ENCODE peak calls at places on chromosomes 2 and 18, in four cellular contexts. One of them, this sample, is unnamed.

GRCh38 chr2:65602851-65603250 is 170.5 kb upstream of the SPRED2 start:
- DNase-seq in GM10248: no peak
- DNase-seq in H9: no peak
- DNase-seq in astrocyte: no peak
- DNase-seq in this sample: no peak

GRCh38 chr2:218734190-218734975 is 23.7 kb downstream of the TTLL4 start:
- DNase-seq in astrocyte: no peak
- DNase-seq in H9: no peak
- DNase-seq in GM10248: no peak
- DNase-seq in this sample: no peak

GRCh38 chr18:67347499-67347898 is 169.0 kb downstream of the DSEL start:
- DNase-seq in astrocyte: no peak
- DNase-seq in GM10248: no peak
- DNase-seq in H9: no peak
- DNase-seq in this sample: no peak

GRCh38 chr2:20595439-20596192 is 55.3 kb downstream of the HS1BP3 start:
- DNase-seq in H9: no peak
- DNase-seq in GM10248: peak
- DNase-seq in astrocyte: peak
- DNase-seq in this sample: peak

GRCh38 chr2:127516031-127516430 is 10.3 kb downstream of the IWS1 start:
- DNase-seq in GM10248: no peak
- DNase-seq in H9: no peak
- DNase-seq in astrocyte: peak
- DNase-seq in this sample: no peak

GRCh38 chr2:149355712-149356422 is 25.5 kb downstream of the LYPD6 start:
- DNase-seq in astrocyte: no peak
- DNase-seq in GM10248: no peak
- DNase-seq in H9: no peak
- DNase-seq in this sample: no peak

GRCh38 chr2:38498039-38498438 is 104.7 kb downstream of the HNRNPLL start:
- DNase-seq in H9: no peak
- DNase-seq in GM10248: peak
- DNase-seq in astrocyte: no peak
- DNase-seq in this sample: peak

GRCh38 chr2:214695789-214696188 is 113.7 kb downstream of the BARD1 start:
- DNase-seq in H9: no peak
- DNase-seq in astrocyte: no peak
- DNase-seq in GM10248: no peak
- DNase-seq in this sample: no peak

GRCh38 chr2:147294825-147295392 is 549.9 kb upstream of the ACVR2A start:
- DNase-seq in astrocyte: peak
- DNase-seq in GM10248: no peak
- DNase-seq in H9: no peak
- DNase-seq in this sample: no peak

GRCh38 chr2:109258905-109259540 is 130.0 kb downstream of the SH3RF3 start:
- DNase-seq in H9: peak
- DNase-seq in GM10248: no peak
- DNase-seq in astrocyte: no peak
- DNase-seq in this sample: no peak

GRCh38 chr2:118062048-118062447 is 26.2 kb upstream of the INSIG2 start:
- DNase-seq in GM10248: no peak
- DNase-seq in H9: no peak
- DNase-seq in astrocyte: no peak
- DNase-seq in this sample: no peak

DNA sequence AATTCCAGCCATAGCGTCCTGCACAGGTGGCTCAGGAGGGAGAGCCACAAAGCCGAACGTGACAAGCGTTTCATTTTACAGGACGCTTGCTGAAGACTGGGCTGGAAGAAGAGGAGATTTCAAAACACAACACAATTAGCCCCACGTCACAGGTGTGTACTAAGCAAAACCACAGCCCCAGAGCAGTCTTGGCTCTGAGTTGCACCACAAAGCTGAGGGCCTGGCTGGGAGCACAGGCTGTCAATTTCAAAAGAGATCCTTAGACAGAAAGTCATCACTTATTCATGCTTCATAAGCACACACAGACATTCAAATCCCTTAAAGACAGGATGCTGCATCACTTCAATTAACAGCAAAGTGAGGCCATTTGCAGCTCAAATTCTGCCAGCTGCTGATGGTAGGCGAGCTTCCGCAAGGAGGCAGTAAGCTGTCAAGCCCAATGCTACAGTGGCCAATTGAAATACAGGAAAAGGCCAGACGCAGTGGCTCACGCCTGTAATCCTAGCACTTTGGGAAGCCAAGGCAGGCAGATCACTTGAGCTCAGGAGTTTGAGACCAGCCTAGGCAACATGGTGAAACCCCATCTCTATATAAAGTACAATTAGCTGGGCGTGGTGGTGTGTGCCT is 79.6 kb downstream of the SKA1 start:
- DNase-seq in H9: peak
- DNase-seq in astrocyte: no peak
- DNase-seq in GM10248: no peak
- DNase-seq in this sample: no peak
- TF ChIP-seq CTCF in H9: peak
- TF ChIP-seq CTCF in astrocyte: no peak
- TF ChIP-seq CTCF in GM10248: no peak
- TF ChIP-seq CTCF in this sample: no peak

GRCh38 chr2:222860740-222861410 is at the start of gene ACSL3:
- DNase-seq in GM10248: peak
- DNase-seq in H9: peak
- DNase-seq in astrocyte: peak
- DNase-seq in this sample: peak
- TF ChIP-seq CTCF in GM10248: no peak
- TF ChIP-seq CTCF in H9: peak
- TF ChIP-seq CTCF in astrocyte: no peak
- TF ChIP-seq CTCF in this sample: no peak

GRCh38 chr18:7593194-7593819 is 26.2 kb downstream of the PTPRM start:
- DNase-seq in H9: no peak
- DNase-seq in GM10248: no peak
- DNase-seq in astrocyte: no peak
- DNase-seq in this sample: no peak

GRCh38 chr18:7596133-7596532 is 29.0 kb downstream of the PTPRM start:
- DNase-seq in GM10248: no peak
- DNase-seq in H9: no peak
- DNase-seq in astrocyte: no peak
- DNase-seq in this sample: no peak

GRCh38 chr18:7590800-7591560 is 23.9 kb downstream of the PTPRM start:
- DNase-seq in H9: no peak
- DNase-seq in GM10248: no peak
- DNase-seq in astrocyte: no peak
- DNase-seq in this sample: no peak

GRCh38 chr18:7598167-7599062 is 31.3 kb downstream of the PTPRM start:
- DNase-seq in GM10248: no peak
- DNase-seq in H9: no peak
- DNase-seq in astrocyte: peak
- DNase-seq in this sample: no peak

GRCh38 chr18:7592305-7593071 is 25.4 kb downstream of the PTPRM start:
- DNase-seq in GM10248: no peak
- DNase-seq in H9: peak
- DNase-seq in astrocyte: no peak
- DNase-seq in this sample: no peak
- TF ChIP-seq CTCF in GM10248: no peak
- TF ChIP-seq CTCF in H9: peak
- TF ChIP-seq CTCF in astrocyte: peak
- TF ChIP-seq CTCF in this sample: no peak

DNA sequence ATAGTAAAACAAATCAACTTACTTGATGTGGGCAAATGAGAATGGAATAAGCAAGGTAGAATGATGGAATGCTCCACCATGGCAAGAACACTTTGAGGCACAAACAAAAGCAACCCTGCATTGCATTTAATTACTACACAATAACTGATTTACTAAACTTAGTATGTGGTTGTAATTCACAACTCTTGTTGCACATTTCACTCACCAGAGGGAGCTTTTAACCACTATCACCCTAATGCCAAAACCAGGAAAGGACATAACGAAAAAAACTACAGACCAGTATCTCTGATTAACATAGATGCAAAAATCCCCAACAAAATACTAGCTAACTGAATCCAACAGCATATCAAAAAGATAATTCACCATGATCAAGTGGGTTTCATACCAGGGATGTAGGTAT is 659.8 kb downstream of the CPS1 start:
- DNase-seq in H9: no peak
- DNase-seq in astrocyte: no peak
- DNase-seq in GM10248: no peak
- DNase-seq in this sample: no peak
- TF ChIP-seq CTCF in H9: peak
- TF ChIP-seq CTCF in astrocyte: peak
- TF ChIP-seq CTCF in GM10248: no peak
- TF ChIP-seq CTCF in this sample: no peak

DNA sequence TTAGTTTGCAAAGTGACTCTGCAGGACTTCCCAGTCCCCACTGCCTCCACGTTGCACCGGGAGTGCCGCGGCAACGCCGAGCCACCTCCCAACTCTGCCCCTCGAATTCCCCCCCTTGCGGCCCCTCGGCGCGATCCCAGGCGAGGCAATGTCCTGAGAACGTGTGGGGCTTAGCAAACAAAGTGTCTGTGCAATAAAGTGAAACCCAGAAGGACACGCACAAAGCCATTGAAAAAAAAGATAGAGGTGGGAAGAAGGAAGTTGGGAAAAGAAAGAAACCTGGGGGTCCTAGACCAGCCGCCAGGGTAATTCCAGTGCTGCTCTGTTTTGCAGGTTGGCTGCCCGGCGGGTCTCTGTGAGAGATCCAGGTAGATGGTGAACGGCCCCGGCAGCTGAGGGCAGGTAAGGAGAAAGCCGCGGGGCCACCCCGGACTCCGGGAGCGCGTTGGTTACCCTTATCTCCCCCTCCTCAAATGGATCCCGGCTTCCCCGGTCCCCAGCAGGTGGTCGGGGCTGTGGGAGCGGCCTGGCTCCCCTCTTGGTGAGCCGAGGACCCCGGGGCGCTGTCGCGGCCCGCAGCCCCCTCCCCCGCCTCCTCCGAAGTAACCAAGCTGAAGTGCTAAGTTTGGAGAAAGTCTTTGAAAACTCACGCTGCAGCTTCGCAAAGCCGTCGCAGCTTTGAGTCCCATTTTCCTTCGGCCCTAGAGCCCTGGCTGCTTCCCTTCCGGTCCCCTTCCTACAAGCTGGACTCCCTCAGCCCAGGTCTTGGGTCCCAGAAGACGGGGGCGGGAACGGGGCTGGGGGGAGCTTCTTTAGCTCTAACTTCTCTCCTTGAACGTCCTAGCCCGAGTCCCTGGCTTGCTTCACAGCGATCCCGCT is 525 bp downstream of the OTX1 start:
- DNase-seq in astrocyte: no peak
- DNase-seq in GM10248: peak
- DNase-seq in H9: peak
- DNase-seq in this sample: peak
- TF ChIP-seq CTCF in astrocyte: no peak
- TF ChIP-seq CTCF in GM10248: no peak
- TF ChIP-seq CTCF in H9: peak
- TF ChIP-seq CTCF in this sample: no peak

DNA sequence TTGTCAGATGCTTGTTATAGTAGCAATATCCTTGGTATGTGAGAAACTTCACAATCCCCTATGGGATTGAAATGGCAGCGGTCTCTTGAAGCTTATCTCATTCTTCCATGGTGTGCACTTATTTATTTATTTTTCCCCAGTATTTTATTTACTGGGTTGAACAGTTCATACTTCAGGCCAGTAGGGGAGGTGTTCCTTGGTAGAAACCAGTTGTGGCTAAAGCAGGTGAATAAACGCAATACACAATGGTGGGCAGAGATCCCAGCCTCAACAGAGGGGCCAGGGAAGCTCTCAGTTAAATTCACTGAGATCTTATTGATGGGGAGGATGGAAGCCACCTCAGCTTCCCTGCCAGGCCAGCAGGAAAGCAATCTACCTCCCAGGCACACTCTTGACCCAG is 93.7 kb upstream of the SRD5A2 start:
- DNase-seq in GM10248: no peak
- DNase-seq in astrocyte: no peak
- DNase-seq in H9: no peak
- DNase-seq in this sample: no peak
- TF ChIP-seq CTCF in GM10248: no peak
- TF ChIP-seq CTCF in astrocyte: no peak
- TF ChIP-seq CTCF in H9: peak
- TF ChIP-seq CTCF in this sample: no peak

GRCh38 chr2:143577489-143577888 is 448.3 kb downstream of the ARHGAP15 start:
- DNase-seq in astrocyte: no peak
- DNase-seq in GM10248: no peak
- DNase-seq in H9: no peak
- DNase-seq in this sample: no peak

GRCh38 chr2:143572421-143572820 is 443.2 kb downstream of the ARHGAP15 start:
- DNase-seq in astrocyte: no peak
- DNase-seq in GM10248: no peak
- DNase-seq in H9: no peak
- DNase-seq in this sample: no peak

GRCh38 chr2:143579456-143579855 is 450.2 kb downstream of the ARHGAP15 start:
- DNase-seq in GM10248: no peak
- DNase-seq in astrocyte: no peak
- DNase-seq in H9: no peak
- DNase-seq in this sample: no peak

GRCh38 chr2:143575340-143575739 is 446.1 kb downstream of the ARHGAP15 start:
- DNase-seq in GM10248: no peak
- DNase-seq in astrocyte: no peak
- DNase-seq in H9: no peak
- DNase-seq in this sample: no peak

GRCh38 chr2:143574069-143574468 is 444.9 kb downstream of the ARHGAP15 start:
- DNase-seq in H9: no peak
- DNase-seq in astrocyte: no peak
- DNase-seq in GM10248: no peak
- DNase-seq in this sample: no peak
- TF ChIP-seq CTCF in H9: peak
- TF ChIP-seq CTCF in astrocyte: no peak
- TF ChIP-seq CTCF in GM10248: no peak
- TF ChIP-seq CTCF in this sample: no peak

GRCh38 chr18:74084184-74084583 is 63.5 kb downstream of the FBXO15 start:
- DNase-seq in H9: no peak
- DNase-seq in astrocyte: no peak
- DNase-seq in GM10248: no peak
- DNase-seq in this sample: no peak
- TF ChIP-seq CTCF in H9: no peak
- TF ChIP-seq CTCF in astrocyte: no peak
- TF ChIP-seq CTCF in GM10248: no peak
- TF ChIP-seq CTCF in this sample: no peak

This sample was measured in GM13976.